ENCODE peak calls at places on chromosomes 12 and 14, in seven cellular contexts. N, R, L, W, C, A and P are unnamed samples. For H3K27me3, the result is how much of the 10 kb centered on the place peaks cover.

GRCh38 chr12:103758310-103759089 is 82.5 kb downstream of the NT5DC3 start:
- DNase-seq in N (no peak), R (no peak), L (no peak), W (no peak), C (no peak), A (no peak), P (no peak)

GRCh38 chr14:38554046-38554445 is 298.2 kb upstream of the CLEC14A start:
- DNase-seq in N (no peak), R (no peak), L (no peak), W (no peak), C (no peak), A (no peak), P (no peak)

GRCh38 chr12:130162771-130163460 is 652 bp downstream of the FZD10 start:
- DNase-seq in N (no peak), R (no peak), L (no peak), W (peak), C (no peak), A (no peak), P (no peak)

GRCh38 chr14:65226824-65227604 is 124.7 kb upstream of the MAX start:
- DNase-seq in N (no peak), R (no peak), L (no peak), W (peak), C (no peak), A (peak), P (no peak)

GRCh38 chr14:61350427-61350826 is 29.0 kb downstream of the PRKCH start:
- DNase-seq in N (no peak), R (no peak), L (no peak), W (no peak), C (no peak), A (no peak), P (no peak)

GRCh38 chr12:48053122-48053521 is 48.8 kb upstream of the COL2A1 start:
- DNase-seq in N (no peak), R (no peak), L (no peak), W (no peak), C (peak), A (no peak), P (no peak)

GRCh38 chr12:13011098-13011497 is 11.0 kb upstream of the HEBP1 start:
- DNase-seq in N (no peak), R (no peak), L (no peak), W (no peak), C (no peak), A (no peak), P (no peak)

GRCh38 chr12:129659927-129660326 is 243.9 kb downstream of the TMEM132D start:
- DNase-seq in N (no peak), R (no peak), L (no peak), W (no peak), C (no peak), A (peak), P (no peak)

GRCh38 chr12:65565601-65566560 is 258.4 kb upstream of the HMGA2 start:
- DNase-seq in N (peak), R (no peak), L (no peak), W (no peak), C (peak), A (peak), P (peak)

GRCh38 chr12:66066929-66067281 is 63.6 kb downstream of the LLPH start:
- DNase-seq in N (no peak), R (no peak), L (no peak), W (no peak), C (no peak), A (no peak), P (no peak)

GRCh38 chr12:107402041-107403022 is 283.3 kb upstream of the PWP1 start:
- DNase-seq in N (peak), R (peak), L (peak), W (peak), C (peak), A (peak), P (no peak)

GRCh38 chr12:62466018-62466595 is 519 bp upstream of the MON2 start:
- DNase-seq in N (no peak), R (peak), L (no peak), W (peak), C (no peak), A (peak), P (no peak)

GRCh38 chr14:104135121-104135903 is 3.1 kb upstream of the KIF26A start:
- DNase-seq in N (peak), R (no peak), L (no peak), W (no peak), C (no peak), A (no peak), P (no peak)

GRCh38 chr14:61418749-61419148 is 97.4 kb downstream of the PRKCH start:
- DNase-seq in N (peak), R (no peak), L (no peak), W (no peak), C (no peak), A (no peak), P (no peak)

DNA sequence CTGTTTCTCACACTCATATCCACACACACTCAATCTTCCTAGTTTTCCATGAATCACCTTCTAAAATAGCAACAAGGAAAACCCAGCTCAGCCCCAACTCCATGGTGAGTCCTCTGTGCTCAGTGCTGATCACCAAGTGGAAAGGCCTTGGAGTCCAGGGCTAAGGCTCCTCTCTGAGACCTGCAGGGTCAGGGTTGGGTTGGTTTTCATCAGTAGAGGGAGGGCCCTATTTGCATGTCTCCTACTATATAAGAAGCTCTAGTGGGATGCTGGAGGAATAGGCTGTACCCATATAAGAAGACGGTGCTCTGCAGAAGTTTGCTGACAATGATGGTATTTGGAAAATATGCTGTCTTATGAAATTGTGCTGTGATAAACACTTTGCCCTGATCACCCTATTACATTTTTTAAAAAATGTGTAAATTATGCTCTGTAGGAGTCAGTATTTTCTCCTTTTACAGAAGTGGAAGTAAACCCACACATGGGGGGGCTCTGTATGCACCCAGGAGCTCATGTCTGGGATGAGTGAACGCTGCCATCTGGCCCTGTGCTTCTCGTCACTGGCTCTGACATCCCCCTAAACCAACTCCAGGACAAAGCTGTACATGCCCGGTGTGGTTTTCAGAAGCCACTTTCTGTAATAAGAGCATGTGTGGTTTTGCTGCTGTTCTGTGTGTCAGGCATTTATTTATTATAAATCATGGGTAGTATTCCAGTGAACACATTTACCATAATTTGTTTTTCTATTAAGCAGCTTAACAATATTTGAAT is 536.3 kb downstream of the TMEM121 start:
- DNase-seq in N (no peak), R (no peak), L (no peak), W (no peak), C (no peak), A (no peak), P (no peak)
- H3K4me3 ChIP-seq in N (no peak), R (no peak), L (no peak), W (no peak), C (no peak), A (no peak), P (no peak)

GRCh38 chr14:101790232-101790631 is 28.7 kb downstream of the PPP2R5C start:
- DNase-seq in N (no peak), R (no peak), L (no peak), W (no peak), C (no peak), A (no peak), P (no peak)

GRCh38 chr14:101788016-101788695 is 26.6 kb downstream of the PPP2R5C start:
- DNase-seq in N (no peak), R (no peak), L (no peak), W (no peak), C (no peak), A (no peak), P (no peak)

GRCh38 chr14:101796479-101796878 is 35.0 kb downstream of the PPP2R5C start:
- DNase-seq in N (no peak), R (no peak), L (no peak), W (no peak), C (no peak), A (no peak), P (no peak)

GRCh38 chr14:101789222-101789621 is 27.7 kb downstream of the PPP2R5C start:
- DNase-seq in N (no peak), R (no peak), L (no peak), W (no peak), C (no peak), A (no peak), P (no peak)

GRCh38 chr14:101791919-101792572 is 30.5 kb downstream of the PPP2R5C start:
- DNase-seq in N (peak), R (no peak), L (no peak), W (no peak), C (no peak), A (peak), P (peak)
- H3K27ac ChIP-seq in N (no peak), R (peak), L (peak), W (peak), C (peak), A (peak), P (no peak)

DNA sequence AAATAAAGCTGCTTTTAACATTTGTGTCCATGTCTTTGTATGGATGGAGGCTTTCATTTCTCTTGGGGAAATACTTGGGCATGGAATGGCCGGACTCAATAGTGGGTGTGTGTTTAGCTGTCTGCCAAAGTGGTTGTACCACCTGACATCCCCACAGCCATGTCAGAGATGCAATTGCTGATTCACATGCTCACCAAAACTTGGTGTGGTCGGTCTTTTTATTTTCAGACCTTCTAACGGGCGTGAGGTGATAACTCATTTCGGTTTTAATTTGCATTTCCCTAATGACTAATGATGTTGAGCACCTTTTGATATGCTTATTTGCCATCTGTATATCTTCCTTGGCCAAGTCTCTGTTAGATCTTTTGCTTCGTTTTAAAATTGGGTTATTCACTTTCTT is 39.1 kb downstream of the EML1 start:
- DNase-seq in N (no peak), R (no peak), L (no peak), W (no peak), C (no peak), A (no peak), P (no peak)
- H3K27me3 ChIP-seq in N (under half), R (under half), L (under half), W (under half), C (under half), A (under half), P (under half)

GRCh38 chr12:22821985-22822384 is 197.0 kb downstream of the ETNK1 start:
- DNase-seq in N (no peak), R (no peak), L (no peak), W (no peak), C (no peak), A (no peak), P (no peak)
- H3K4me3 ChIP-seq in N (no peak), R (no peak), L (no peak), W (no peak), C (no peak), A (no peak), P (no peak)

DNA sequence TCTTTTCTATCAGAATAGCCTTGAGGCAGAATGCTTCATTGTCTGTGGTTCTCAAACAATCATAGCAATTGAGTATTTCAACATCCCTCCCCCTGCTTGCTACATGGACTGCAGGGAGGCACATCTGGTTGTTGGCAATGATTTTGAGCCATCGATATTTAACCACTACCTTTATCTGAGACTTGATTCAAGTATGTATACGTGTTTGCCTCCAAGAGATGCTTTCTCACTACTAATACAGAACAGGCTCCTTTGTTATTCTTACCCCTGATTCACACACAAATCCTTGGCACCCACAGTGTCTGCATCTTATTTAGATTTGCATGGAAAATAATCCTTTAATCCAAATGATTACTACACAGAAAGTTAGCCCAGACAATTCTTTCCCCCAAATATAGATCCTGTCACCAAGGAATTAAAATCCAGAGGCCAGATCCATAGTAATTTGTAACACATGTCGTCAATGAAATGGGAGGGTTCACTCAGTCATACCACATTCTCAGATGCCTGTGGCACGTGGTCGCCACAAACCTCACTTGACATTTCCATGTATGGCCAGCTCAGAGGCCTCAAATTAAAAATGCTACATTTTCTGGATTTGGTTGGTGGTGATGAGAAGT is 199.3 kb downstream of the ITPR2 start:
- DNase-seq in N (no peak), R (no peak), L (no peak), W (no peak), C (peak), A (peak), P (no peak)
- H3K27ac ChIP-seq in N (no peak), R (no peak), L (no peak), W (no peak), C (peak), A (no peak), P (no peak)

GRCh38 chr14:99233222-99234035 is 38.6 kb downstream of the BCL11B start:
- DNase-seq in N (no peak), R (no peak), L (no peak), W (no peak), C (no peak), A (no peak), P (no peak)
- H3K27me3 ChIP-seq in N (under half), R (under half), L (under half), W (under half), C (under half), A (under half), P (under half)

DNA sequence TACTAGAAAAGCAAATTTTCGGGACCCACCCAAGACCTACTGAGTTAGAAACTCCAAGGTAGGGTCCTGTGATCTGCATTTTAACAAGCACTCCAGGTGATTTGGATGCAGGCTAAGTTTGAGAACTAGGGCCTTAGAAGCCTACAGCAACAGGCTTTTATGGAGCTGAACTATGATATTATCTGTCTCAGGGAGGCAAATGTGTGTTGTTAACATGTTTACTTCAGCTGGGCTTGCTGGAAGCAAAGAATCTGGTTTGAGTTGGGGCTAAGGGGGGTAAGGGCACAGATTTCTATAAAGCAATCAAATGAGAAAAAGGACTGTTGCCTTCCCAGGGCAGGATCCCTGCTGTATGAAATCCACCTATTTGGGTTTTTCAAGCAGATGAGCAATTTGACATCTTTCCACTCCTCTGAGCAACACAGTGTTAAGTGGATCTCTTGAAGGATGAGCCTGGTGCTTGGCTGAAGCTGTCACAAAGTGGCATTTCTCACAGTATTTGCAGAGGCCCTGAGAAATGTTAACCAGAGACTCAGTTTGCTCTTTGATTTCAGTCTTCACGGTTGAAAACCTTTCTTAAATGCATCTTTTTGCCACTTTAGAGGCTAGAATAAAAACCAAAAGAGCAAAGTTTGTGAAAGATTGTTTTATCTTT is 36.2 kb upstream of the SOCS2 start:
- DNase-seq in N (no peak), R (no peak), L (no peak), W (no peak), C (no peak), A (no peak), P (no peak)
- H3K4me3 ChIP-seq in N (no peak), R (no peak), L (no peak), W (no peak), C (no peak), A (no peak), P (no peak)

GRCh38 chr12:52980773-52981423 is 25.4 kb upstream of the EIF4B start:
- DNase-seq in N (peak), R (peak), L (peak), W (peak), C (peak), A (peak), P (peak)
- H3K27ac ChIP-seq in N (no peak), R (no peak), L (no peak), W (no peak), C (no peak), A (no peak), P (no peak)

DNA sequence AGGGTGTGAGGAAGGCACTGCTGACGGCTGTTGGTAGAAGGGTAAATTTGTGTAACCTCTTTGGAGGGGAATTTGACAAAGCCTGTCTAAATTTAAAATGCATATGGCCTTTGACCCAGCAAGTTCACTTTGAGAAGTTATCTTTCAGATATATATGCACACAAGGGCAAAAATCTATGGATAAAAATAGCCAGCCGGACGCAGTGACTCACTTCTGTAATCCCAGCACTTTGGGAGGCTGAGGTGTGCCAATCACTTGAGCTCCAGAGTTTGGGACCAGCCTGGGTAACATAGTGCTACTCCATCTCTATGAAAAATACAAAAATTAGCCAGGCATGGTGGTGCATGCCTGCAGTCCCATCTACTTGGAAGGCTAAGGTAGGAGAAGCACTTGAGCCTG is 13.4 kb downstream of the UBC start:
- DNase-seq in N (no peak), R (no peak), L (no peak), W (no peak), C (no peak), A (no peak), P (no peak)
- H3K27me3 ChIP-seq in N (under half), R (under half), L (under half), W (under half), C (under half), A (under half), P (under half)